ENCODE peak calls at places on chromosomes 7 and 10, in five cellular contexts. C, I, O, Q and S are unnamed samples.

GRCh38 chr10:89171996-89172395 is 35.1 kb downstream of the CH25H start:
- DNase-seq in I (no peak), Q (no peak), O (no peak), C (no peak), S (no peak)

GRCh38 chr7:69654381-69654780 is 56.1 kb downstream of the AUTS2 start:
- DNase-seq in Q (no peak), C (peak), O (no peak), I (no peak), S (no peak)

GRCh38 chr7:70530191-70530590 is 601.8 kb upstream of the GALNT17 start:
- DNase-seq in I (no peak), Q (no peak), O (no peak), C (no peak), S (no peak)

GRCh38 chr7:151637781-151638261 is 118.1 kb upstream of the RHEB start:
- DNase-seq in C (no peak), I (no peak), Q (no peak), O (no peak), S (no peak)

GRCh38 chr7:41010967-41011366 is 691.9 kb downstream of the INHBA start:
- DNase-seq in C (no peak), O (no peak), Q (no peak), I (no peak), S (no peak)

GRCh38 chr10:29132821-29133156 is 156.1 kb upstream of the LYZL1 start:
- DNase-seq in Q (no peak), C (no peak), I (peak), O (no peak), S (no peak)

GRCh38 chr10:78212134-78212785 is 178.6 kb downstream of the RPS24 start:
- DNase-seq in Q (no peak), O (no peak), C (no peak), I (peak), S (no peak)

GRCh38 chr7:5625938-5626337 is 155.5 kb downstream of the RNF216 start:
- DNase-seq in O (no peak), Q (no peak), I (peak), C (no peak), S (no peak)

GRCh38 chr7:67813621-67814292 is 817.1 kb downstream of the TYW1 start:
- DNase-seq in O (no peak), I (no peak), C (no peak), Q (no peak), S (no peak)

GRCh38 chr7:96870934-96871333 is 134.4 kb upstream of the DLX6 start:
- DNase-seq in Q (no peak), O (no peak), C (no peak), I (no peak), S (no peak)

GRCh38 chr7:94274828-94275227 is 119.9 kb upstream of the COL1A2 start:
- DNase-seq in Q (no peak), C (no peak), I (no peak), O (no peak), S (no peak)

GRCh38 chr7:108156897-108157605 is 26.9 kb upstream of the LAMB4 start:
- DNase-seq in Q (no peak), O (no peak), C (no peak), I (no peak), S (no peak)

GRCh38 chr10:104577861-104578480 is 63.1 kb upstream of the SORCS3 start:
- DNase-seq in O (no peak), C (no peak), Q (no peak), I (peak), S (peak)

GRCh38 chr7:102044641-102044983 is 227.2 kb downstream of the CUX1 start:
- DNase-seq in I (no peak), C (no peak), Q (no peak), O (no peak), S (no peak)

GRCh38 chr7:22730921-22731654 is 4.1 kb downstream of the IL6 start:
- DNase-seq in I (no peak), O (no peak), C (peak), Q (no peak), S (no peak)

GRCh38 chr7:139693651-139694388 is 84.0 kb downstream of the HIPK2 start:
- DNase-seq in C (no peak), O (no peak), I (no peak), Q (no peak), S (no peak)

GRCh38 chr7:28631995-28632394 is 219.7 kb downstream of the CREB5 start:
- DNase-seq in C (no peak), I (no peak), Q (no peak), O (no peak), S (no peak)

GRCh38 chr10:86354761-86355540 is 11.6 kb downstream of the GRID1 start:
- DNase-seq in Q (no peak), C (no peak), O (no peak), I (no peak), S (no peak)

GRCh38 chr7:155490697-155491628 is 33.0 kb downstream of the EN2 start:
- DNase-seq in C (no peak), I (no peak), Q (no peak), O (no peak), S (peak)

GRCh38 chr7:17633099-17633498 is 307.2 kb downstream of the SNX13 start:
- DNase-seq in C (peak), O (peak), Q (no peak), I (no peak), S (no peak)

GRCh38 chr10:128739937-128740336 is 613.7 kb upstream of the MKI67 start:
- DNase-seq in Q (no peak), I (peak), C (peak), O (no peak), S (peak)

GRCh38 chr7:101248276-101248675 is 3.4 kb upstream of the FIS1 start:
- DNase-seq in Q (no peak), I (no peak), O (no peak), C (peak), S (no peak)

GRCh38 chr10:86341361-86341811 is 25.2 kb downstream of the GRID1 start:
- DNase-seq in I (no peak), Q (no peak), C (no peak), O (no peak), S (peak)

GRCh38 chr7:152743600-152743999 is 16.0 kb upstream of the ACTR3B start:
- DNase-seq in Q (no peak), O (no peak), I (peak), C (no peak), S (no peak)

GRCh38 chr7:83738436-83738835 is 89.5 kb upstream of the SEMA3E start:
- DNase-seq in O (no peak), C (no peak), Q (no peak), I (no peak), S (no peak)

GRCh38 chr7:108515013-108515412 is 10.9 kb downstream of the PNPLA8 start:
- DNase-seq in I (no peak), C (no peak), O (no peak), Q (no peak), S (no peak)

GRCh38 chr10:18312385-18313145 is 172.3 kb downstream of the CACNB2 start:
- DNase-seq in O (peak), I (peak), C (peak), Q (no peak), S (peak)

GRCh38 chr7:107660381-107661080 is at the start of gene SLC26A4:
- DNase-seq in O (no peak), Q (no peak), C (no peak), I (no peak), S (peak)

GRCh38 chr10:72297281-72297967 is 23.7 kb downstream of the DDIT4 start:
- DNase-seq in O (no peak), I (peak), Q (peak), C (peak), S (peak)

GRCh38 chr10:110824152-110824441 is 47.6 kb upstream of the PDCD4 start:
- DNase-seq in C (no peak), I (no peak), O (no peak), Q (no peak), S (no peak)

GRCh38 chr7:112854169-112854568 is 64.0 kb upstream of the TMEM168 start:
- DNase-seq in C (no peak), Q (no peak), I (no peak), O (no peak), S (no peak)

GRCh38 chr7:41918597-41918996 is 215.7 kb upstream of the INHBA start:
- DNase-seq in O (no peak), C (no peak), I (no peak), Q (no peak), S (no peak)

GRCh38 chr7:44959433-44959951 is 19.3 kb downstream of the MYO1G start:
- DNase-seq in I (peak), O (no peak), Q (no peak), C (peak), S (no peak)
- TF ChIP-seq JUNB in I (no peak), O (no peak), Q (no peak), C (no peak), S (no peak)

GRCh38 chr7:7742223-7742622 is 23.8 kb upstream of the RPA3 start:
- DNase-seq in Q (no peak), C (no peak), I (no peak), O (no peak), S (peak)
- TF ChIP-seq JUNB in Q (no peak), C (no peak), I (no peak), O (no peak), S (no peak)

GRCh38 chr7:56493704-56494450 is 377.7 kb upstream of the NUPR2 start:
- DNase-seq in C (no peak), Q (no peak), O (no peak), I (no peak), S (no peak)
- TF ChIP-seq JUNB in C (no peak), Q (no peak), O (no peak), I (no peak), S (no peak)

GRCh38 chr10:133030791-133031190 is 56.9 kb upstream of the ADGRA1 start:
- DNase-seq in Q (no peak), C (no peak), O (no peak), I (no peak), S (peak)
- TF ChIP-seq JUNB in Q (no peak), C (no peak), O (no peak), I (no peak), S (no peak)